ENCODE peak calls at places on chromosome 7, in eight cellular contexts. R is CD4-positive, alpha-beta T cell; P is upper lobe of right lung; K is spleen; M is gastrocnemius medialis; W is right lobe of liver; H is HepG2; I is keratinocyte. G is an unnamed sample.

GRCh38 chr7:35386082-35386815 is 132.3 kb upstream of the TBX20 start:
- DNase-seq in M (no peak), R (no peak), I (no peak), P (no peak), W (no peak), H (no peak), K (no peak), G (no peak)

GRCh38 chr7:159007308-159008054 is 137.2 kb downstream of the VIPR2 start:
- DNase-seq in K (no peak), P (no peak), H (no peak), I (no peak), W (no peak), R (no peak), M (no peak), G (no peak)

GRCh38 chr7:68892211-68892610 is 706.1 kb upstream of the AUTS2 start:
- DNase-seq in P (no peak), H (no peak), W (no peak), R (no peak), I (no peak), K (no peak), M (no peak), G (no peak)

GRCh38 chr7:79893991-79894390 is 240.6 kb upstream of the GNAI1 start:
- DNase-seq in R (no peak), I (no peak), K (no peak), W (no peak), M (no peak), P (no peak), H (no peak), G (no peak)

GRCh38 chr7:144437370-144438191 is 34.1 kb upstream of the NOBOX start:
- DNase-seq in R (peak; percentile 1), P (no peak), W (no peak), H (peak; percentile 56), K (no peak), I (peak; percentile 38), M (no peak), G (peak; percentile 51)

GRCh38 chr7:134186022-134186421 is 58.9 kb downstream of the LRGUK start:
- DNase-seq in M (no peak), W (no peak), K (no peak), P (no peak), R (no peak), I (no peak), H (no peak), G (no peak)

GRCh38 chr7:31805209-31805818 is 118.3 kb downstream of the PPP1R17 start:
- DNase-seq in R (no peak), I (no peak), K (no peak), M (no peak), W (no peak), H (no peak), P (no peak), G (no peak)

GRCh38 chr7:30256459-30256858 is 27.9 kb upstream of the ZNRF2 start:
- DNase-seq in M (no peak), P (no peak), H (no peak), K (no peak), I (no peak), R (no peak), W (no peak), G (no peak)

GRCh38 chr7:23802720-23803397 is 92.8 kb downstream of the STK31 start:
- DNase-seq in P (no peak), M (no peak), R (no peak), H (no peak), I (no peak), K (no peak), W (no peak), G (no peak)

GRCh38 chr7:141874787-141875186 is 33.5 kb upstream of the PRSS37 start:
- DNase-seq in W (no peak), P (no peak), M (no peak), H (no peak), K (no peak), I (no peak), R (no peak), G (no peak)

GRCh38 chr7:106430535-106431455 is 146.0 kb upstream of the NAMPT start:
- DNase-seq in R (no peak), W (no peak), M (no peak), H (no peak), I (no peak), P (no peak), K (no peak), G (no peak)

DNA sequence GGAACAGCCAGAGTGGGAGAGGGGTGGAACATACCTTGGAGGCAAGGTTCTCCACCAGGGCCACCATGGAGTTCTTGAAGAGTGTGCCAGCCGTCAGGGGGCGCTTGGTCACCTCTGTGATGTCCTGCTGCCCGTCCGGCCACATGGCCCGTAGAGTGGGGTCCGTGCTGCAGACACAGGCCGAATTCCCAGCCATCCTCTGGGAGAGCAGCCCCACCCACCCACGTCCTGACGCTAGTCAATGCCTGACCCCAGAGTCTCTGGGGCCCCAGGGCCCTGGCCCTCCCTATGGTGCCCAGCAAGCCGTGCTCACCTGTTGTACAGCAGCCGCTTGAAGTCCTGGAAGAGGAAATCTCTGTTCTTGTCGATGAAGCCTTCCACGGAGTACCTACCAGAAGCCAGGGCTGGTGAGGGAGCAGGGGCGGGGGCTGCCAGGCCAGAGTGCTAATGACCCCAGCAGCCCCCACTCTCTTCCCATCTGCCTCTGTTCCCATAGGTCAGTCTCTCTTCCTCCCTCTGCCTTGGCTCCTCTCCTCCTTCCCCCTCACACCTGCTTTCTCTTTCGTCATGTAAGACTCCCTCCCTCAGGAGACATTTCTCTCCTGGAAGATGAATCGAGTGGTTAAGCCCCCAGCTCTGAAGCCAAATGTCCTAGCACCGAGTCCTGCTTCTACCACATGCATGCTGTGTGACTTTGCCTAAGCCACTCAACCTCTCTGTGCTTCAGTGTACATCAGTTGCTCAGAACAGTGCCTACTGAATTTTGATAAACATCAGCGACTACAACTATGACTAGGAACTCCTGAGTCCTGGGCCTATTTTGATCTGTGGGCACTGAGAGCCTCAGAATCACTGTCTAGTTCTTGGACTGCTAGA is 11.0 kb downstream of the MYO1G start:
- DNase-seq in I (no peak), W (no peak), M (peak; percentile 11), H (peak; percentile 68), R (no peak), P (peak; percentile 62), K (peak; percentile 74), G (no peak)
- TF ChIP-seq CTCF in I (no peak), W (no peak), M (no peak), H (peak; percentile 94), R (no peak), P (peak; percentile 25), K (peak; percentile 34), G (no peak)

GRCh38 chr7:1087462-1087809 is 477 bp upstream of the GPER1 start:
- DNase-seq in I (no peak), R (no peak), H (no peak), P (no peak), W (no peak), M (no peak), K (no peak), G (no peak)

GRCh38 chr7:1085266-1085665 is 2.6 kb upstream of the GPER1 start:
- DNase-seq in M (no peak), I (no peak), P (no peak), H (no peak), R (no peak), W (no peak), K (no peak), G (no peak)

GRCh38 chr7:1085910-1086421 is 1.9 kb upstream of the GPER1 start:
- DNase-seq in W (no peak), K (no peak), M (no peak), P (no peak), I (no peak), R (no peak), H (no peak), G (no peak)

GRCh38 chr7:1087952-1088920 is at the start of gene GPER1:
- DNase-seq in R (no peak), I (no peak), K (no peak), W (peak; percentile 78), P (peak; percentile 82), M (no peak), H (peak; percentile 74), G (peak; percentile 53)

DNA sequence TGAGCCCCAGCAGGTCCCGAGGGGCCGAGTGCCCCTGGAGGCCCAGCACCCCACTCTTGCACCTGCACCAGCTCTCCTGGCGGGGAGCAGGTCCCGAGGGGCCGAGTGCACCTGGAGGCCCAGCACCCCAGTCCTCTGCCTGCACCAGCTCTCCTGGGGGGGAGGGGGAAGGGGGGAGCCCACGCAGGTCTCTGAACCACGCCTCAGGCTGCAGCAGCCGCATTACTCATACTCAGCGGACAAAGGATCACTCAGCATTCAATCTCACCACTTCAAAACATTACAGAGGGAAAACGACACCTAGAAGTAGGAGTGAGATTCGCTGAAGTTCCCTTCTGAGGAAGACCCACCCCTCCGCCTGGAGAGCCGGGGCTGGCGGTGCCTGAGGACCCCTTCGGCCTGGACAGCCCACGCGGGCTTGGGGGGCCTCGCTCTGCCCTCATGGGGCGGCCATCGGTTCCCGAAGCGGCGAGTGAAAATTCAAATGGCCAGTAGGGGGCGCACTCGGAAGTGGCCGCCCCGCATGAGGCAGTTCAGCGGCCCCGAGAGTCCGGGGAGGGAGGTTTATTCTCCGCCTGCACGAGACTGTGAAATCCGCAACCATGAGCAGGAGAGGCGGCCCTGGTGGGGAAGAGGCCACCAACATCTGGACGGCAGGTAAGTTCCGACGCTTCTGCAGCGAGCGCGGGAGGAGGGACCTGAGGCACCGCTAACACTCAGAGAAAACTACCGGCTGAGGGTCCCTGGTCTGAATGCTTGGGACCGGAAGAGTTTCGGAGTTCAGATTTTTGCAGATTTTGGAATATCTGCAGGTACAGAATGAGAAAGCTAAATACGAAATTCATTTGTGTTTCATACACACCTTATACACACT is 1.1 kb upstream of the GPER1 start:
- DNase-seq in H (peak; percentile 68), P (peak; percentile 85), M (peak; percentile 51), R (peak; percentile 62), I (peak; percentile 33), W (peak; percentile 81), K (peak; percentile 91), G (no peak)
- TF ChIP-seq CTCF in H (peak; percentile 95), P (peak; percentile 96), M (peak; percentile 90), R (peak; percentile 98), I (peak; percentile 74), W (peak; percentile 97), K (peak; percentile 94), G (peak; percentile 78)

DNA sequence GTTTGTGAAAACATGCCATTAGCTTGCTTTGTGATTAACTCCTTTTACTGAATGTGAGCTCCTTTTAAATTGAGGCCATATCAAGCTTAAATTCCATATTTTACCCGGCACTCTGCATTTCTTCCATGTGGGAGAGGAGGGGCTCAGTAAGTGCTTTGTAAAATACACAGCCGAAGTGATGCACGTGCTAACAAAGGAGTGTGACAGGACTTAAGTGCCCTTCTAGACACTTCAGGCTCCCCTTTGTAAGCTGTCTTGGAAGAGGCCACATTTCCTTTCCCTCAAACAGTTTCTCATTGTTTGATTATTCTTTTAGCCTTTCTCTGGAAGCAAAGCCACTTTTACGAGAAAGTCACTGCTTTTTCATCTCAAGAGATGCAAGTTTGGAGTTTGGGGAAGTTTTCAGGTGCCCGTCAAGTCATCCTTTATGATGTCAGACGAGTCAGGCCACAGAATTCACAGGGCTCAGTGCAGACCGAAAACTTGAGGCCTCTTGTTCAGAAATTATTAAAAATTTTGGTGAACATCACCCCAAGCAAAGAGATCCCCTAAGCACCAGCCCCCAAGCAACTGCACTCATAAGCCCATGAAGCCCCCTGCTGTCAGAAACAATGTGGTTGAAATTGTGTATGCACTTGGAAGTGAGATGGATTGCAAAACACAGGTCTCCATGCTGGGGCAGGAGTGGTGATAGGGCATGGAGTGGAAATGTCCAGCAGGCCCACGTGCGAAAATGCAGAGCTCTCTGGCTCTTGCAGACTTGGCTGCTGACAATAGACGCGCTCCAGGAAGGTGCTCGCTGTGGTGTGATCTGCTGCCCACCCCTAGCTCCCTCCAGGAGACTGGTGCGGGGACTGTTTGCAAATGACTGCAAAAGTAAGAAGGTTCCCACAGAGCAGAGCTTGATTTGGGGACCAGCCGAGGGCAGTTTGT is 11.5 kb downstream of the IKZF1 start:
- DNase-seq in K (no peak), I (no peak), R (no peak), H (no peak), P (no peak), M (no peak), W (no peak), G (no peak)
- TF ChIP-seq CTCF in K (no peak), I (no peak), R (no peak), H (no peak), P (no peak), M (no peak), W (no peak), G (no peak)

GRCh38 chr7:156589808-156590207 is 50.8 kb upstream of the RNF32 start:
- DNase-seq in P (no peak), M (no peak), R (no peak), I (no peak), H (no peak), K (no peak), W (no peak), G (no peak)
- TF ChIP-seq CTCF in P (no peak), M (no peak), R (no peak), I (no peak), H (no peak), K (no peak), W (no peak), G (no peak)